ENCODE peak calls at places on chromosomes 12 and 14, in four cellular contexts. V, R, W and E are unnamed samples.

GRCh38 chr12:43776498-43776897 is 17.7 kb downstream of the IRAK4 start:
- DNase-seq in V (no peak), R (peak; percentile 44), W (no peak), E (no peak)

GRCh38 chr14:92323031-92323915 is at the start of gene SLC24A4:
- DNase-seq in V (no peak), R (no peak), W (no peak), E (peak; percentile 76)

GRCh38 chr12:20097561-20097960 is 270.8 kb upstream of the PDE3A start:
- DNase-seq in V (no peak), R (no peak), W (peak; percentile 28), E (no peak)

GRCh38 chr12:108570743-108571603 is 8.6 kb downstream of the ISCU start:
- DNase-seq in V (no peak), R (peak; percentile 12), W (no peak), E (peak; percentile 41)

GRCh38 chr14:53655080-53655785 is 301.4 kb downstream of the BMP4 start:
- DNase-seq in V (no peak), R (no peak), W (no peak), E (no peak)

GRCh38 chr14:104603623-104604401 is 760 bp downstream of the TMEM179 start:
- DNase-seq in V (no peak), R (no peak), W (no peak), E (no peak)

GRCh38 chr14:82642425-82642824 is 1108.8 kb upstream of the SEL1L start:
- DNase-seq in V (peak; percentile 23), R (no peak), W (no peak), E (peak; percentile 46)

GRCh38 chr12:52004042-52004648 is 2.6 kb upstream of the TAMALIN start:
- DNase-seq in V (peak; percentile 64), R (peak; percentile 40), W (no peak), E (peak; percentile 81)

GRCh38 chr12:56163533-56164344 is 5.6 kb downstream of the MYL6 start:
- DNase-seq in V (no peak), R (no peak), W (no peak), E (no peak)

GRCh38 chr12:75820848-75821578 is 210.6 kb downstream of the PHLDA1 start:
- DNase-seq in V (no peak), R (no peak), W (no peak), E (no peak)

GRCh38 chr14:79783061-79783460 is 428.2 kb downstream of the DIO2 start:
- DNase-seq in V (no peak), R (no peak), W (no peak), E (no peak)

GRCh38 chr14:79734151-79734550 is 477.2 kb downstream of the DIO2 start:
- DNase-seq in V (no peak), R (no peak), W (no peak), E (no peak)

GRCh38 chr12:46952880-46953517 is 126.4 kb upstream of the PCED1B start:
- DNase-seq in V (no peak), R (no peak), W (no peak), E (no peak)

GRCh38 chr14:76768201-76768656 is 7.0 kb downstream of the VASH1 start:
- DNase-seq in V (peak; percentile 57), R (no peak), W (peak; percentile 47), E (no peak)

GRCh38 chr12:131828671-131829350 is 618 bp downstream of the MMP17 start:
- DNase-seq in V (peak; percentile 55), R (no peak), W (no peak), E (no peak)

GRCh38 chr14:96094211-96094610 is 55.0 kb downstream of the C14orf132 start:
- DNase-seq in V (no peak), R (no peak), W (no peak), E (no peak)

GRCh38 chr14:23828001-23828400 is 125.6 kb upstream of the DHRS4 start:
- DNase-seq in V (no peak), R (peak; percentile 60), W (no peak), E (no peak)

GRCh38 chr12:120529641-120530314 is 820 bp upstream of the COQ5 start:
- DNase-seq in V (no peak), R (peak; percentile 68), W (no peak), E (no peak)

GRCh38 chr12:111412007-111412829 is 6.5 kb downstream of the SH2B3 start:
- DNase-seq in V (no peak), R (no peak), W (no peak), E (no peak)

GRCh38 chr14:68724914-68725313 is 68.0 kb downstream of the ZFP36L1 start:
- DNase-seq in V (no peak), R (no peak), W (no peak), E (no peak)

GRCh38 chr14:68723808-68724268 is 69.0 kb downstream of the ZFP36L1 start:
- DNase-seq in V (no peak), R (peak; percentile 83), W (no peak), E (no peak)

GRCh38 chr14:68719634-68720384 is 73.1 kb downstream of the ZFP36L1 start:
- DNase-seq in V (peak; percentile 57), R (no peak), W (no peak), E (no peak)

GRCh38 chr14:68722968-68723577 is 69.8 kb downstream of the ZFP36L1 start:
- DNase-seq in V (no peak), R (peak; percentile 60), W (no peak), E (no peak)

DNA sequence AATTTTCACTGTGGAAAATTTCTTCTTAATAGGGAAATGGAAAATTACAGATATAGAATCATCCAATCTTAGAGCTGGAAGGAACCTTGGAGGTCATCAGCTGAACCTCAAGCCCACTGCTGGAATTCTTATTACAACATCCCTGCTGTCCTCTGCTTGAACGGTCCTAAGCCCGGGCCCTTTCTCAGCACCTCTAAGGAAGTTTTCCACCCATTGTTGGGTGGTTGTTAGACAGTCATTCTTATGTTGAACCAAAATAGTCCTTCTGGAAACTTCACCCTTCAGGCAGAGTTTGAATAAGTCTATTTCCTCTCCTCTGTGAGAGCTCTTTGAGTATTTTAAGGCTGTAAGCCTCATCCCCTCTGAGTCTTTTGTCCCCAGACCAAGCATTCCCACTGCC is 70.7 kb downstream of the ZFP36L1 start:
- DNase-seq in V (no peak), R (no peak), W (no peak), E (no peak)
- TF ChIP-seq HDAC6 in V (no peak), R (no peak), W (no peak), E (no peak)

DNA sequence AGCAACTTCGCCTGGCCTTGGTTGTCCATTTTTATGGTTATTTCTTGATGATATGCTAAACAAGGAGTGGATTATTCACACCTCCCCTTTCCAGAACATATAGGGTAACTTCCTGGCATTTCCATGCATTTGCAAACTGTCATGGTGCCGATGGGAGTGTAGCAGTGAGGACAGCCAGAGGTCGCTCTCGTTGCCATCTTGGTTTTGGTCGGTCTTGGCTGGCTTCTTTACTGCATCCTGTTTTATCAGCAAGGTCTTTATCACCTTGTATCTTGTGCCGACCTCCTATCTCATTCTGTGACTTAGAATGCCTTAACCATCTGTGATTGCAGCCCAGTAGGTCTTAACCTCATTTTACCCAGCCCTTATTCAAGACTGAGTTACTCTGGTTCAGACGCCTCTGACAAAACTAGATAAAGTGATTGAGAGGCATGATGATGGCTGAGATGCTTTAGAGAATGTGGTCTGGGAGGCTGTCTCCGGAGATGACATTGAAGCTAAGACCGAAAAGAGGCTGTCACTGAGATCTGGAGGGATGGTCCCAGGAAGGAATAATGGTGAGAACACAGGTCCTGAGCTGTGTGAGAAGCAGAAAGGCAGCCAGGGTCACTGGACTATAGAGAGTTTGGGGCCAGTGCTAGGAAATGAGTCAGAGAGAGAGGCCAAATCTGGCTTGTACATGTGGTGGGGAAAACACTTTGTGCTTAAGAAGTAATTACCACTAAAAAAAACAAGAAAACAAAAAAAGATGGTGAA is 2.9 kb downstream of the GLT1D1 start:
- DNase-seq in V (no peak), R (no peak), W (peak; percentile 77), E (no peak)
- TF ChIP-seq HDAC6 in V (no peak), R (no peak), W (no peak), E (no peak)

GRCh38 chr12:77087427-77087826 is 22.1 kb upstream of the E2F7 start:
- DNase-seq in V (no peak), R (no peak), W (no peak), E (no peak)
- TF ChIP-seq HDAC6 in V (no peak), R (no peak), W (no peak), E (no peak)

GRCh38 chr14:100422556-100423420 is 99.6 kb downstream of the SLC25A47 start:
- DNase-seq in V (no peak), R (no peak), W (no peak), E (no peak)
- TF ChIP-seq HDAC6 in V (no peak), R (no peak), W (no peak), E (no peak)

DNA sequence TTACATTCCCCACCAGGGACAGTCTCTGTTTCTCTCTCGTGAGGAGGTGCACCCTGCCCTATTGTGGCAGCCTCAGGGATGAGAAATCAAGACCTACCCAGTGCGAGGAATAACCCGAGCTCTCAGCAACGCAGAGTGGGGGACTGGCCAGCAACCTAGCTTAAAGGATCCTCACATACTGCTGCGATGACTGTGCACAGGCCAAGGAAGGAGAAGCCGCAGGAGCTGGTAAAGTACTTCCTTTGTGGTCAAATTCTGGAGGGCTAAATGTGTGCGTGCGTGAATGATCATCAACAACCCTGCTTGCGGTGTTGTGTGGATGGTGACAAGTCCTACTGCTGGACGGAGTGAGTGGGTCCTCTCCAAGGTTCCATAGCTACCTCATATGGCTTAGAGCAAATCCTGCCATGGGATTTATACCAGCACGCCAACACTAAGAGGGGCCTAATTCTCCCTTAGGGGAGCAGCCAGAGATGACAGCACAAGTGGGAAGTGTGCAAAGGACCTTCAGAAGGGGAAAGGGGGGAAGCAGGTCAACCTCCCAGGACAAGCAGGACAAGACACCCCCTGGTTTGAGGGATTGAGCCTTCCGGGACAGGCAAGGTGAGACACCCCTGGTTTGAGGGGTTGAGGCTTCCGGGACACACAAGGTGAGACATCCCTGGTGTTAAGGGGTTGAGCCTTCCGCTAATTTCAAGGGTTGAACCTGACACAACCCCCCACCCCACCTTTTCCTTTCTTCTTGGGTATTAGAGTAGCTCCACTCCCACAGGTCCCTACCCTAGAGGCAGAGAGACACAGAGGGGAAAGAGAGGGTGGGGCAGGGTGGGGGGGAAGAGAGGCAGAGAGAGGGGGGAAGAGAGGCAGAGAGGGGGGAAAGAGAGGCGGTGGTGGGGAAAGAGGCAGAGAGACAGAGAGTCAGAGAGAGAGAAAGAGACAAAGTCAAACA is 58.8 kb upstream of the AP4S1 start:
- DNase-seq in V (peak; percentile 4), R (no peak), W (no peak), E (no peak)
- TF ChIP-seq HDAC6 in V (no peak), R (no peak), W (no peak), E (no peak)

DNA sequence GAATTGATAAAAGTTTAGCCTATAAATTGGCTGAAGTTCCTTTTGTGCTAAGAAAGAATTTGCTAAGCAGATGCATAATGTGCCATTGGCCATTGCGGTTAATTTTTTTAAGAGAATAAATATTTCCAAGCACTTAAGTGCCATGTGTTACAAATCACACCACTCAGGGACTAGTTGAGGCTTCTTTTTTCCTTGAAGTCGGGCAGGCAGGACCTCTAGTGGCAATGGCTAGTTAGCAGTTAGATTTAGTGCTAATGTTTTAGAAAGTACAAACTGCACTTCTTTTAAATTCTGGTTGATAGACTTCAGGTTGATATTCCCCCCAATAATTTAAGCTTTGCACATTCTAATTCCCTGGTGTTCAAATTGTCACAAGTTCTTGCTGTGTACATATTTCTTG is 294.3 kb downstream of the APAF1 start:
- DNase-seq in V (no peak), R (peak; percentile 2), W (no peak), E (no peak)
- TF ChIP-seq HDAC6 in V (no peak), R (no peak), W (no peak), E (no peak)